ENCODE peak calls at places on chromosome 18, in five cellular contexts. A, D, H, E and U are unnamed samples.

GRCh38 chr18:48135436-48135966 is 205.0 kb upstream of the SMAD2 start:
- DNase-seq in A (no peak), E (peak; percentile 47), H (no peak), D (no peak), U (no peak)

GRCh38 chr18:78542204-78542603 is 437.4 kb upstream of the SALL3 start:
- DNase-seq in E (no peak), D (no peak), A (no peak), H (peak; percentile 1), U (no peak)

GRCh38 chr18:56067216-56067611 is 479.2 kb upstream of the TCF4 start:
- DNase-seq in E (no peak), H (no peak), D (no peak), A (no peak), U (no peak)

GRCh38 chr18:37985126-37985525 is 419.5 kb upstream of the CELF4 start:
- DNase-seq in D (no peak), H (no peak), A (no peak), E (no peak), U (no peak)

GRCh38 chr18:8948471-8949149 is 153.9 kb upstream of the NDUFV2 start:
- DNase-seq in A (peak; percentile 71), H (peak; percentile 88), E (no peak), D (no peak), U (no peak)

GRCh38 chr18:80148316-80149199 is 39.5 kb downstream of the ADNP2 start:
- DNase-seq in H (peak; percentile 26), D (no peak), E (no peak), A (no peak), U (no peak)

GRCh38 chr18:75087119-75088020 is 121.6 kb downstream of the PTGR3 start:
- DNase-seq in D (no peak), H (no peak), A (no peak), E (no peak), U (no peak)

GRCh38 chr18:42828881-42829280 is 286.6 kb downstream of the RIT2 start:
- DNase-seq in A (no peak), H (no peak), D (no peak), E (no peak), U (no peak)

GRCh38 chr18:78999939-79000338 is 20.3 kb downstream of the SALL3 start:
- DNase-seq in H (no peak), A (no peak), E (no peak), D (no peak), U (no peak)

GRCh38 chr18:61854578-61854977 is 38.2 kb downstream of the RNF152 start:
- DNase-seq in H (peak; percentile 47), A (no peak), D (no peak), E (no peak), U (no peak)

GRCh38 chr18:23226930-23227728 is 91.8 kb downstream of the CABLES1 start:
- DNase-seq in A (no peak), E (peak; percentile 85), D (peak; percentile 53), H (peak; percentile 20), U (peak; percentile 30)

GRCh38 chr18:24115628-24116027 is 23.2 kb upstream of the CABYR start:
- DNase-seq in E (no peak), H (no peak), D (no peak), A (no peak), U (no peak)